ENCODE peak calls at places on chromosomes 7 and 10, in nine cellular contexts. I is mesothelial cell of epicardium, P is DND-41, M is IMR-90, J is ovary, N is upper lobe of left lung, V is MM.1S, R is nephron progenitor cell, W is AG10803. T is an unnamed sample.

GRCh38 chr10:86936661-86937501 is 20.5 kb downstream of the MMRN2 start:
- DNase-seq in I (no peak), M (peak), R (no peak), N (no peak), V (no peak), W (peak), J (no peak), P (no peak), T (no peak)

GRCh38 chr7:2520131-2520807 is 695 bp downstream of the LFNG start:
- DNase-seq in P (no peak), N (peak), R (no peak), M (no peak), V (no peak), J (no peak), W (no peak), I (no peak), T (no peak)

GRCh38 chr7:158406817-158407216 is 180.8 kb downstream of the PTPRN2 start:
- DNase-seq in V (no peak), R (no peak), I (no peak), W (no peak), J (no peak), N (no peak), P (no peak), M (no peak), T (no peak)

GRCh38 chr7:12490105-12490688 is 80.3 kb upstream of the SCIN start:
- DNase-seq in N (no peak), I (no peak), J (no peak), M (peak), V (peak), P (no peak), W (peak), R (no peak), T (peak)

GRCh38 chr7:44286618-44287487 is 38.5 kb downstream of the CAMK2B start:
- DNase-seq in I (peak), J (peak), R (peak), V (no peak), N (peak), M (no peak), P (peak), W (no peak), T (no peak)

GRCh38 chr7:25432807-25433206 is 204.5 kb upstream of the NPVF start:
- DNase-seq in M (no peak), V (no peak), J (no peak), N (no peak), P (no peak), W (no peak), R (no peak), I (no peak), T (no peak)

GRCh38 chr7:69049341-69049740 is 548.9 kb upstream of the AUTS2 start:
- DNase-seq in P (no peak), M (no peak), V (no peak), N (no peak), J (no peak), W (peak), R (no peak), I (no peak), T (no peak)

GRCh38 chr10:2341298-2341697 is 604.0 kb upstream of the ADARB2 start:
- DNase-seq in V (no peak), J (no peak), P (no peak), I (no peak), R (no peak), N (no peak), M (no peak), W (no peak), T (no peak)

GRCh38 chr7:144438759-144439158 is 35.3 kb upstream of the NOBOX start:
- DNase-seq in W (no peak), R (no peak), N (no peak), P (no peak), J (no peak), I (no peak), V (no peak), M (no peak), T (no peak)

GRCh38 chr10:53574024-53574423 is 801.4 kb upstream of the MBL2 start:
- DNase-seq in P (no peak), N (no peak), R (no peak), I (no peak), W (no peak), J (no peak), V (no peak), M (no peak), T (no peak)

GRCh38 chr10:101032637-101033201 is 1.7 kb downstream of the SFXN3 start:
- DNase-seq in N (no peak), J (peak), I (no peak), W (peak), V (no peak), R (no peak), P (peak), M (peak), T (peak)

GRCh38 chr10:34334908-34335307 is 480.2 kb downstream of the PARD3 start:
- DNase-seq in P (no peak), V (no peak), I (no peak), N (no peak), R (no peak), M (no peak), W (no peak), J (no peak), T (no peak)

GRCh38 chr7:36760856-36761762 is 36.8 kb upstream of the AOAH start:
- DNase-seq in P (no peak), V (no peak), J (no peak), M (no peak), W (no peak), R (no peak), I (no peak), N (no peak), T (no peak)

GRCh38 chr10:31803606-31804195 is 124.9 kb downstream of the ARHGAP12 start:
- DNase-seq in W (peak), P (no peak), V (no peak), M (no peak), I (no peak), J (no peak), N (no peak), R (no peak), T (no peak)

GRCh38 chr7:139515266-139515665 is 8.2 kb upstream of the CLEC2L start:
- DNase-seq in N (no peak), W (no peak), I (no peak), P (no peak), J (no peak), R (no peak), V (no peak), M (no peak), T (no peak)

GRCh38 chr7:40717242-40717641 is 582.4 kb downstream of the SUGCT start:
- DNase-seq in I (peak), V (peak), N (peak), W (peak), R (peak), P (peak), J (peak), M (peak), T (peak)

GRCh38 chr10:103277713-103278299 is 868 bp downstream of the INA start:
- DNase-seq in J (no peak), M (no peak), R (no peak), N (peak), P (no peak), I (no peak), V (no peak), W (no peak), T (no peak)

GRCh38 chr7:75866497-75867389 is 12.1 kb upstream of the RHBDD2 start:
- DNase-seq in I (no peak), W (peak), M (peak), J (peak), N (peak), P (peak), R (peak), V (peak), T (peak)

GRCh38 chr7:29113384-29114102 is 32.8 kb downstream of the CPVL start:
- DNase-seq in V (peak), W (peak), P (peak), R (no peak), N (no peak), I (no peak), M (no peak), J (no peak), T (peak)

GRCh38 chr10:124225468-124226270 is 132.3 kb upstream of the CHST15 start:
- DNase-seq in P (peak), V (peak), N (no peak), I (no peak), J (no peak), M (no peak), R (no peak), W (no peak), T (no peak)

GRCh38 chr7:389911-390601 is 100.1 kb downstream of the FOXL3 start:
- DNase-seq in W (no peak), I (no peak), R (no peak), P (no peak), J (no peak), N (peak), V (no peak), M (no peak), T (no peak)

GRCh38 chr7:83861-84632 is 108.3 kb upstream of the FAM20C start:
- DNase-seq in P (no peak), V (no peak), J (no peak), M (no peak), W (no peak), I (no peak), R (no peak), N (no peak), T (no peak)

GRCh38 chr10:124245191-124245590 is 151.8 kb upstream of the CHST15 start:
- DNase-seq in J (no peak), N (no peak), R (no peak), W (no peak), M (no peak), I (no peak), V (no peak), P (no peak), T (no peak)

GRCh38 chr7:128458956-128459355 is 3.3 kb downstream of the HILPDA start:
- DNase-seq in I (no peak), R (no peak), N (no peak), J (no peak), V (no peak), P (no peak), W (no peak), M (no peak), T (no peak)

GRCh38 chr7:48176356-48176893 is 5.2 kb downstream of the ABCA13 start:
- DNase-seq in N (no peak), M (no peak), R (no peak), J (no peak), P (no peak), V (no peak), I (no peak), W (peak), T (no peak)

GRCh38 chr10:69791812-69792211 is 9.9 kb upstream of the COL13A1 start:
- DNase-seq in J (no peak), R (no peak), N (no peak), P (no peak), W (no peak), V (no peak), M (no peak), I (no peak), T (no peak)

GRCh38 chr10:69792361-69792760 is 9.3 kb upstream of the COL13A1 start:
- DNase-seq in J (no peak), R (no peak), M (no peak), V (no peak), W (no peak), N (no peak), P (no peak), I (no peak), T (no peak)

GRCh38 chr10:69786791-69787190 is 14.9 kb upstream of the COL13A1 start:
- DNase-seq in V (peak), N (no peak), M (peak), P (no peak), J (no peak), R (no peak), W (peak), I (no peak), T (peak)

GRCh38 chr10:69787681-69788080 is 14.0 kb upstream of the COL13A1 start:
- DNase-seq in J (no peak), I (no peak), N (no peak), P (no peak), V (peak), W (no peak), M (no peak), R (no peak), T (no peak)

DNA sequence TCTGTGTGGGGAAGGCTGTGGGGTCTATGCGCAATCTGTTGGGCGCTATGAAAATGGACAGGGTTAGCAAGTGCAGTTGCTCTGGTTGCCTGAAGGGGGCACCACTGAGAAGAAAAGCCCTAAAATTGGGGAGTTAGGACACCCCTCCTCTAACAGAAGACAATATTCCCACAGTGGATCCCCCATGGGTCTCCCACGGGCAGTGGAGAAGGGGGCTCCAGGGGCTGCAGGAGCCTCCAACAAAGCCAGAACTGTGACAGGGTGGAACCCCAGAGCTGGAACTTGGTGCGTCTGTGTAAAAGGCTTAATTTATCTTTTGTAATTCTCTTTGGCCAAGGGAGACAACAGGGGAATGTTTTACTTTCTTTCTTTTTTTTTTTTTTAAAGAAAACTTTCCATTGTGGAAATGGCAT is 12.5 kb upstream of the COL13A1 start:
- DNase-seq in J (no peak), R (no peak), V (no peak), W (no peak), M (no peak), N (no peak), I (no peak), P (no peak), T (no peak)
- TF ChIP-seq CTCF in J (no peak), R (peak), V (peak), W (peak), M (peak), N (no peak), I (peak), P (peak), T (peak)

DNA sequence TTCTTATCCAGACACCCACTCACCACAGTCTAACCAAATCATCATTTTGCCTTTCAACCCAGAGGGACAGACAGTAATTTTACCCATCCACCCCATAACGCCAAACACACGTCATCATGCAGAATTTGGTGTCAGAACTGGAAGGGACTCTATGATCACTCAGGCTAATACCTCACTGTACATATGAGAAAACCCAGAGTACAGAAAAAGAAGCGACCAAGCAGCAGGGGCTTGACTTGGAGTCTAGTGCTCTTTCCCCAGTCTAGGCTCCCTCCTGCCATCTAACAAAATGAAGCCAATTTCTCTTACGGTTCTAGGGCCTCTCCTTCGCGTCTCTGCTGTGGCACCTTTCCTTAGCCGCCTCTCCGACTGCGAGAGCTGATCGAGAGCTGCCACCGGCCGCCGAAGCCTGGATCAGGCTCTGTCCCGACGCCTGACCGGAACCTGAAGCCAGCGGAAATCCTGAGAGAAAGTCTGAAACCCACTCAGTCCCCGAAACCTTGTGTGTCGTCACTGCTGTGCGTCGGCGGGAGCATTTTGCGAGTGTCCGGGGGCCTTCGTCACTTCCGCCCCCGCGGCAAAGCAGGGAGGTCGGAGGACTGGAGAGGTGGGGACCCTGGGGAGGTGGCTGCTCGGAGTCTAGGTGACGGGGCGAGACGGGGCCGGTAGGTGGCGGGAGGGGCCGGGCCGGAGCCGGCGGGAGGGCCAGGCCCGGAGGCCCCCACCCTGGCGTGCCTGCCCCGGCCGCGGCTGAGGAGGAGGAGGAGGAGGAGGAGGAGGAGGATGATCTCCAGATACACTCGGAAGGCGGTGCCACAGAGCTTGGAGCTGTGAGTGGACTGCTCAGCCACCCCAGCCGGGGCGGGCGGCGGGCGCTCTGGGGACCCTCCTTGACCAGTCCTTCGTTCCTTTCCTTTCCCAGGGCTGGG is at the start of the genes ECD and FAM149B1:
- DNase-seq in P (peak), V (peak), N (peak), M (peak), J (peak), W (peak), I (peak), R (peak), T (peak)
- TF ChIP-seq CTCF in P (peak), V (peak), N (peak), M (no peak), J (no peak), W (no peak), I (no peak), R (no peak), T (no peak)

DNA sequence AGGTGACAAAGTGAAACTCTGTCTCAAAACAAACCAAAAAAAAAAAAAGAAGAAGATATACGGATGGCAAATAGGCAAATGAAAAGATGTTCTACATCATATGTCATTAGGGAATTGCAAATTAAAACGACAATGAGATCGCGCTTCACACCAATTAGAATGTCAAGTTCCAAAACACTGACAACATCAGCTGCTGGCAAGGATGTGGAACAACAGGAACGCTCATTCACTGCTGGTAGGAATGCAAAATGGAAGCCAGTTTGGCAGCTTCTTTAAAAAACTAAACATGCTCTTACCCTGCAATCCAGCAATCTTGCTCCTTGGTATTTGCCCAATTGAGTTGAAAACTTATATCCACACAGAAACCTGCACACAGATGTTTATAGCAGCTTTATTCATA is 34.8 kb downstream of the CALML5 start:
- DNase-seq in R (no peak), W (peak), J (no peak), V (no peak), I (no peak), P (no peak), N (no peak), M (no peak), T (no peak)
- TF ChIP-seq CTCF in R (no peak), W (peak), J (no peak), V (no peak), I (no peak), P (no peak), N (no peak), M (no peak), T (no peak)

GRCh38 chr10:117454502-117454901 is 79.3 kb upstream of the PDZD8 start:
- DNase-seq in M (no peak), J (no peak), P (no peak), R (no peak), V (no peak), I (no peak), W (peak), N (no peak), T (peak)

GRCh38 chr10:117445992-117446391 is 70.8 kb upstream of the PDZD8 start:
- DNase-seq in W (no peak), J (no peak), V (no peak), P (no peak), N (no peak), M (no peak), R (no peak), I (no peak), T (no peak)

GRCh38 chr10:117448840-117449239 is 73.6 kb upstream of the PDZD8 start:
- DNase-seq in M (no peak), W (no peak), V (no peak), J (no peak), R (no peak), I (no peak), P (no peak), N (no peak), T (no peak)

GRCh38 chr10:117450940-117451339 is 75.7 kb upstream of the PDZD8 start:
- DNase-seq in P (no peak), I (no peak), M (no peak), V (no peak), W (no peak), J (no peak), R (no peak), N (no peak), T (no peak)

DNA sequence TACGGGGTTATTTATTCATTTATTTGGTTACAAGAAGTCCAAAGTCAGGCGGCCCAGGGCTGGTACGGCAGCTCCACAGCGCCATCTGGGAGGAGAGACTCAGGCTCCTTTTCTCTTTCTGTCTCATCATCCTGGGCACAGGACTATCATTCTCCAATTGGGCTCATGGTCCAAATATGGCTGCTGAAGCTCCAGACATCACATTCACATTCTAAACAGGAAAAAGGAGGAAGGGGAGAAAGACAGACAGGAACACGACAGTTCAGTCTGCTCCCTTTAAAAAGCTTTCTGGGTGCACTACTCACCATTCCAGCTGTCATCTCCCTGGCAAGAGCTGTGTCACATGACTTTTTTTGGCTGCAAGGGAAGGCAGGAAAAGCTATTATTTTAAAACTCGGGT is 74.4 kb upstream of the PDZD8 start:
- DNase-seq in W (no peak), P (no peak), J (no peak), R (no peak), M (no peak), V (no peak), I (no peak), N (peak), T (no peak)
- TF ChIP-seq CTCF in W (peak), P (no peak), J (no peak), R (no peak), M (peak), V (peak), I (no peak), N (no peak), T (peak)

T was measured in fibroblast of pulmonary artery.